ENCODE peak calls at places on chromosomes 6 and 20, in seven cellular contexts. One of them, this sample, is unnamed.

GRCh38 chr6:144377586-144377985 is 92.5 kb downstream of the UTRN start:
- DNase-seq in mucosa of descending colon: no peak
- DNase-seq in NCI-H1930: no peak
- DNase-seq in stimulated activated CD4-positive, alpha-beta T cell treated with anti-CD3 and anti-CD28 coated beads, TNF-alpha, amount 100 ng/mL, for 24 hours: no peak
- DNase-seq in ELR: peak
- DNase-seq in stomach: no peak
- DNase-seq in activated CD8-positive, alpha-beta memory T cell treated with anti-CD3 and anti-CD28 coated beads for 1 hour: no peak
- DNase-seq in this sample: no peak

GRCh38 chr6:85261250-85261649 is 188.6 kb upstream of the NT5E start:
- DNase-seq in ELR: no peak
- DNase-seq in stomach: no peak
- DNase-seq in mucosa of descending colon: no peak
- DNase-seq in activated CD8-positive, alpha-beta memory T cell treated with anti-CD3 and anti-CD28 coated beads for 1 hour: no peak
- DNase-seq in stimulated activated CD4-positive, alpha-beta T cell treated with anti-CD3 and anti-CD28 coated beads, TNF-alpha, amount 100 ng/mL, for 24 hours: no peak
- DNase-seq in NCI-H1930: no peak
- DNase-seq in this sample: no peak

GRCh38 chr6:166402582-166403277 is 20.0 kb upstream of the MPC1 start:
- DNase-seq in NCI-H1930: no peak
- DNase-seq in ELR: no peak
- DNase-seq in activated CD8-positive, alpha-beta memory T cell treated with anti-CD3 and anti-CD28 coated beads for 1 hour: no peak
- DNase-seq in stimulated activated CD4-positive, alpha-beta T cell treated with anti-CD3 and anti-CD28 coated beads, TNF-alpha, amount 100 ng/mL, for 24 hours: no peak
- DNase-seq in mucosa of descending colon: no peak
- DNase-seq in stomach: no peak
- DNase-seq in this sample: no peak

GRCh38 chr6:39791850-39792500 is at the start of gene DAAM2:
- DNase-seq in activated CD8-positive, alpha-beta memory T cell treated with anti-CD3 and anti-CD28 coated beads for 1 hour: no peak
- DNase-seq in stomach: peak
- DNase-seq in mucosa of descending colon: peak
- DNase-seq in stimulated activated CD4-positive, alpha-beta T cell treated with anti-CD3 and anti-CD28 coated beads, TNF-alpha, amount 100 ng/mL, for 24 hours: no peak
- DNase-seq in NCI-H1930: no peak
- DNase-seq in ELR: peak
- DNase-seq in this sample: no peak

GRCh38 chr6:147285087-147285855 is 81.1 kb downstream of the STXBP5 start:
- DNase-seq in activated CD8-positive, alpha-beta memory T cell treated with anti-CD3 and anti-CD28 coated beads for 1 hour: no peak
- DNase-seq in ELR: peak
- DNase-seq in mucosa of descending colon: no peak
- DNase-seq in stimulated activated CD4-positive, alpha-beta T cell treated with anti-CD3 and anti-CD28 coated beads, TNF-alpha, amount 100 ng/mL, for 24 hours: no peak
- DNase-seq in stomach: no peak
- DNase-seq in NCI-H1930: no peak
- DNase-seq in this sample: peak

GRCh38 chr20:25439328-25439727 is 31.9 kb downstream of the GINS1 start:
- DNase-seq in NCI-H1930: no peak
- DNase-seq in mucosa of descending colon: no peak
- DNase-seq in ELR: no peak
- DNase-seq in activated CD8-positive, alpha-beta memory T cell treated with anti-CD3 and anti-CD28 coated beads for 1 hour: no peak
- DNase-seq in stomach: no peak
- DNase-seq in stimulated activated CD4-positive, alpha-beta T cell treated with anti-CD3 and anti-CD28 coated beads, TNF-alpha, amount 100 ng/mL, for 24 hours: no peak
- DNase-seq in this sample: no peak

GRCh38 chr20:6055161-6055783 is 1.4 kb upstream of the LRRN4 start:
- DNase-seq in activated CD8-positive, alpha-beta memory T cell treated with anti-CD3 and anti-CD28 coated beads for 1 hour: no peak
- DNase-seq in stimulated activated CD4-positive, alpha-beta T cell treated with anti-CD3 and anti-CD28 coated beads, TNF-alpha, amount 100 ng/mL, for 24 hours: no peak
- DNase-seq in mucosa of descending colon: no peak
- DNase-seq in NCI-H1930: no peak
- DNase-seq in ELR: no peak
- DNase-seq in stomach: no peak
- DNase-seq in this sample: no peak

GRCh38 chr6:150112233-150112632 is 30.6 kb upstream of the PPP1R14C start:
- DNase-seq in stomach: no peak
- DNase-seq in ELR: no peak
- DNase-seq in mucosa of descending colon: no peak
- DNase-seq in activated CD8-positive, alpha-beta memory T cell treated with anti-CD3 and anti-CD28 coated beads for 1 hour: no peak
- DNase-seq in NCI-H1930: no peak
- DNase-seq in stimulated activated CD4-positive, alpha-beta T cell treated with anti-CD3 and anti-CD28 coated beads, TNF-alpha, amount 100 ng/mL, for 24 hours: no peak
- DNase-seq in this sample: no peak

GRCh38 chr6:57021086-57021720 is 25.3 kb upstream of the KIAA1586 start:
- DNase-seq in stimulated activated CD4-positive, alpha-beta T cell treated with anti-CD3 and anti-CD28 coated beads, TNF-alpha, amount 100 ng/mL, for 24 hours: no peak
- DNase-seq in ELR: peak
- DNase-seq in stomach: no peak
- DNase-seq in NCI-H1930: peak
- DNase-seq in activated CD8-positive, alpha-beta memory T cell treated with anti-CD3 and anti-CD28 coated beads for 1 hour: no peak
- DNase-seq in mucosa of descending colon: no peak
- DNase-seq in this sample: peak

GRCh38 chr6:27888576-27888975 is 23.6 kb downstream of the OR2B2 start:
- DNase-seq in stimulated activated CD4-positive, alpha-beta T cell treated with anti-CD3 and anti-CD28 coated beads, TNF-alpha, amount 100 ng/mL, for 24 hours: no peak
- DNase-seq in mucosa of descending colon: no peak
- DNase-seq in ELR: no peak
- DNase-seq in activated CD8-positive, alpha-beta memory T cell treated with anti-CD3 and anti-CD28 coated beads for 1 hour: no peak
- DNase-seq in NCI-H1930: no peak
- DNase-seq in stomach: no peak
- DNase-seq in this sample: no peak

GRCh38 chr6:32192608-32193039 is at the start of gene GPSM3:
- DNase-seq in stimulated activated CD4-positive, alpha-beta T cell treated with anti-CD3 and anti-CD28 coated beads, TNF-alpha, amount 100 ng/mL, for 24 hours: peak
- DNase-seq in ELR: peak
- DNase-seq in stomach: peak
- DNase-seq in NCI-H1930: no peak
- DNase-seq in mucosa of descending colon: peak
- DNase-seq in activated CD8-positive, alpha-beta memory T cell treated with anti-CD3 and anti-CD28 coated beads for 1 hour: no peak
- DNase-seq in this sample: peak

GRCh38 chr6:30441171-30441570 is 48.1 kb upstream of the HLA-E start:
- DNase-seq in stomach: no peak
- DNase-seq in mucosa of descending colon: no peak
- DNase-seq in stimulated activated CD4-positive, alpha-beta T cell treated with anti-CD3 and anti-CD28 coated beads, TNF-alpha, amount 100 ng/mL, for 24 hours: no peak
- DNase-seq in activated CD8-positive, alpha-beta memory T cell treated with anti-CD3 and anti-CD28 coated beads for 1 hour: no peak
- DNase-seq in ELR: peak
- DNase-seq in NCI-H1930: no peak
- DNase-seq in this sample: no peak

This sample was measured in small intestine.